ENCODE peak calls at places on chromosomes 11 and 22, in seven cellular contexts. One of them, this sample, is unnamed.

GRCh38 chr11:27456140-27456801 is 16.3 kb downstream of the LGR4 start:
- DNase-seq in OCI-M1: no peak
- DNase-seq in brain microvascular endothelial cell: no peak
- DNase-seq in anterior cingulate cortex: no peak
- DNase-seq in endodermal cell: no peak
- DNase-seq in neural progenitor cell: no peak
- DNase-seq in naive B cell: no peak
- DNase-seq in this sample: no peak

GRCh38 chr22:47308886-47309285 is 546.4 kb downstream of the TBC1D22A start:
- DNase-seq in naive B cell: no peak
- DNase-seq in brain microvascular endothelial cell: no peak
- DNase-seq in anterior cingulate cortex: no peak
- DNase-seq in neural progenitor cell: no peak
- DNase-seq in endodermal cell: no peak
- DNase-seq in OCI-M1: no peak
- DNase-seq in this sample: no peak

GRCh38 chr22:24432059-24432853 is 4.9 kb downstream of the ADORA2A start:
- DNase-seq in brain microvascular endothelial cell: peak; percentile 25
- DNase-seq in naive B cell: no peak
- DNase-seq in endodermal cell: no peak
- DNase-seq in neural progenitor cell: no peak
- DNase-seq in anterior cingulate cortex: no peak
- DNase-seq in OCI-M1: no peak
- DNase-seq in this sample: no peak

GRCh38 chr11:69089258-69089657 is 40.5 kb downstream of the TPCN2 start:
- DNase-seq in brain microvascular endothelial cell: peak; percentile 75
- DNase-seq in anterior cingulate cortex: no peak
- DNase-seq in endodermal cell: no peak
- DNase-seq in neural progenitor cell: no peak
- DNase-seq in naive B cell: no peak
- DNase-seq in OCI-M1: peak; percentile 97
- DNase-seq in this sample: peak; percentile 75

GRCh38 chr11:69587454-69588081 is 53.4 kb upstream of the CCND1 start:
- DNase-seq in neural progenitor cell: no peak
- DNase-seq in anterior cingulate cortex: no peak
- DNase-seq in brain microvascular endothelial cell: peak; percentile 69
- DNase-seq in endodermal cell: no peak
- DNase-seq in naive B cell: no peak
- DNase-seq in OCI-M1: no peak
- DNase-seq in this sample: peak; percentile 88

GRCh38 chr11:85628771-85629341 is 463 bp downstream of the TMEM126B start:
- DNase-seq in anterior cingulate cortex: no peak
- DNase-seq in endodermal cell: no peak
- DNase-seq in neural progenitor cell: peak; percentile 3
- DNase-seq in OCI-M1: no peak
- DNase-seq in brain microvascular endothelial cell: no peak
- DNase-seq in naive B cell: no peak
- DNase-seq in this sample: no peak

GRCh38 chr11:113896156-113896879 is 8.3 kb upstream of the HTR3B start:
- DNase-seq in neural progenitor cell: peak; percentile 69
- DNase-seq in naive B cell: peak; percentile 46
- DNase-seq in brain microvascular endothelial cell: peak; percentile 32
- DNase-seq in OCI-M1: peak; percentile 78
- DNase-seq in anterior cingulate cortex: peak; percentile 4
- DNase-seq in endodermal cell: peak; percentile 80
- DNase-seq in this sample: peak; percentile 62

GRCh38 chr11:62910141-62910882 is 10.9 kb downstream of the CHRM1 start:
- DNase-seq in brain microvascular endothelial cell: no peak
- DNase-seq in endodermal cell: no peak
- DNase-seq in anterior cingulate cortex: no peak
- DNase-seq in OCI-M1: no peak
- DNase-seq in neural progenitor cell: no peak
- DNase-seq in naive B cell: no peak
- DNase-seq in this sample: no peak

GRCh38 chr11:86910592-86910991 is 44.6 kb downstream of the FZD4 start:
- DNase-seq in endodermal cell: no peak
- DNase-seq in neural progenitor cell: no peak
- DNase-seq in OCI-M1: no peak
- DNase-seq in brain microvascular endothelial cell: no peak
- DNase-seq in naive B cell: no peak
- DNase-seq in anterior cingulate cortex: no peak
- DNase-seq in this sample: no peak

GRCh38 chr11:2943711-2944118 is 14.5 kb upstream of the PHLDA2 start:
- DNase-seq in brain microvascular endothelial cell: no peak
- DNase-seq in OCI-M1: no peak
- DNase-seq in neural progenitor cell: no peak
- DNase-seq in naive B cell: no peak
- DNase-seq in endodermal cell: peak; percentile 50
- DNase-seq in anterior cingulate cortex: no peak
- DNase-seq in this sample: no peak

GRCh38 chr11:76601272-76601671 is 69.3 kb downstream of the LRRC32 start:
- DNase-seq in anterior cingulate cortex: no peak
- DNase-seq in naive B cell: no peak
- DNase-seq in brain microvascular endothelial cell: no peak
- DNase-seq in endodermal cell: no peak
- DNase-seq in neural progenitor cell: no peak
- DNase-seq in OCI-M1: no peak
- DNase-seq in this sample: peak; percentile 47

GRCh38 chr11:46279393-46280099 is 2.1 kb downstream of the CREB3L1 start:
- DNase-seq in brain microvascular endothelial cell: peak; percentile 55
- DNase-seq in endodermal cell: no peak
- DNase-seq in anterior cingulate cortex: no peak
- DNase-seq in neural progenitor cell: peak; percentile 49
- DNase-seq in OCI-M1: no peak
- DNase-seq in naive B cell: no peak
- DNase-seq in this sample: no peak

GRCh38 chr11:19524171-19524671 is 188.4 kb upstream of the NAV2 start:
- DNase-seq in naive B cell: no peak
- DNase-seq in anterior cingulate cortex: peak; percentile 70
- DNase-seq in brain microvascular endothelial cell: peak; percentile 1
- DNase-seq in neural progenitor cell: no peak
- DNase-seq in OCI-M1: no peak
- DNase-seq in endodermal cell: no peak
- DNase-seq in this sample: peak; percentile 69

GRCh38 chr11:116927163-116927772 is 89.8 kb upstream of the APOA1 start:
- DNase-seq in anterior cingulate cortex: no peak
- DNase-seq in brain microvascular endothelial cell: peak; percentile 12
- DNase-seq in endodermal cell: no peak
- DNase-seq in neural progenitor cell: no peak
- DNase-seq in naive B cell: peak; percentile 70
- DNase-seq in OCI-M1: no peak
- DNase-seq in this sample: no peak

GRCh38 chr11:7462706-7463105 is 22.6 kb upstream of the OLFML1 start:
- DNase-seq in brain microvascular endothelial cell: no peak
- DNase-seq in neural progenitor cell: no peak
- DNase-seq in naive B cell: no peak
- DNase-seq in OCI-M1: no peak
- DNase-seq in anterior cingulate cortex: no peak
- DNase-seq in endodermal cell: no peak
- DNase-seq in this sample: no peak

GRCh38 chr11:134474070-134474860 is 62.2 kb upstream of the B3GAT1 start:
- DNase-seq in neural progenitor cell: no peak
- DNase-seq in naive B cell: no peak
- DNase-seq in endodermal cell: peak; percentile 23
- DNase-seq in anterior cingulate cortex: no peak
- DNase-seq in OCI-M1: no peak
- DNase-seq in brain microvascular endothelial cell: no peak
- DNase-seq in this sample: peak; percentile 33

GRCh38 chr11:2129323-2129698 is 9.9 kb downstream of the IGF2 start:
- DNase-seq in neural progenitor cell: no peak
- DNase-seq in brain microvascular endothelial cell: no peak
- DNase-seq in naive B cell: no peak
- DNase-seq in endodermal cell: no peak
- DNase-seq in anterior cingulate cortex: no peak
- DNase-seq in OCI-M1: no peak
- DNase-seq in this sample: no peak

GRCh38 chr11:839875-840617 is 2.3 kb downstream of the POLR2L start:
- DNase-seq in anterior cingulate cortex: no peak
- DNase-seq in endodermal cell: no peak
- DNase-seq in brain microvascular endothelial cell: no peak
- DNase-seq in neural progenitor cell: no peak
- DNase-seq in OCI-M1: no peak
- DNase-seq in naive B cell: no peak
- DNase-seq in this sample: no peak

GRCh38 chr11:118623291-118623655 is 15.9 kb downstream of the PHLDB1 start:
- DNase-seq in naive B cell: no peak
- DNase-seq in neural progenitor cell: no peak
- DNase-seq in OCI-M1: no peak
- DNase-seq in endodermal cell: no peak
- DNase-seq in brain microvascular endothelial cell: no peak
- DNase-seq in anterior cingulate cortex: no peak
- DNase-seq in this sample: no peak

GRCh38 chr22:30889268-30889995 is 79.1 kb downstream of the MORC2 start:
- DNase-seq in anterior cingulate cortex: no peak
- DNase-seq in OCI-M1: no peak
- DNase-seq in endodermal cell: peak; percentile 34
- DNase-seq in neural progenitor cell: no peak
- DNase-seq in naive B cell: no peak
- DNase-seq in brain microvascular endothelial cell: no peak
- DNase-seq in this sample: peak; percentile 24

GRCh38 chr11:119863811-119864601 is 135.0 kb upstream of the NECTIN1 start:
- DNase-seq in endodermal cell: no peak
- DNase-seq in anterior cingulate cortex: no peak
- DNase-seq in OCI-M1: no peak
- DNase-seq in brain microvascular endothelial cell: no peak
- DNase-seq in naive B cell: no peak
- DNase-seq in neural progenitor cell: peak; percentile 16
- DNase-seq in this sample: no peak

GRCh38 chr22:39997939-39998726 is 3.4 kb downstream of the FAM83F start:
- DNase-seq in naive B cell: no peak
- DNase-seq in endodermal cell: peak; percentile 83
- DNase-seq in anterior cingulate cortex: no peak
- DNase-seq in neural progenitor cell: peak; percentile 70
- DNase-seq in brain microvascular endothelial cell: no peak
- DNase-seq in OCI-M1: no peak
- DNase-seq in this sample: peak; percentile 94